ENCODE peak calls at places on chromosome 21, in six cellular contexts. L is AG08396, A is AG04450, X is NCI-H1436, B is DMS153, E is left ventricle myocardium superior. C is an unnamed sample.
A peak's percentile ranks its signal among the peaks of the same experiment; 100 is the strongest.

GRCh38 chr21:35730325-35730724 is 330.0 kb downstream of the SETD4 start:
- DNase-seq in E (no peak), L (no peak), B (no peak), A (no peak), X (no peak), C (no peak)

GRCh38 chr21:44637018-44637850 is at the start of gene KRTAP10-10:
- DNase-seq in B (no peak), X (no peak), E (no peak), L (no peak), A (no peak), C (no peak)

GRCh38 chr21:26115346-26115745 is 55.2 kb downstream of the APP start:
- DNase-seq in A (no peak), L (no peak), X (peak; percentile 85), E (no peak), B (peak; percentile 92), C (peak; percentile 17)

GRCh38 chr21:19713324-19713723 is 1284.9 kb upstream of the NCAM2 start:
- DNase-seq in A (no peak), E (no peak), X (no peak), B (no peak), L (no peak), C (no peak)

GRCh38 chr21:42463861-42464515 is 32.0 kb downstream of the RSPH1 start:
- DNase-seq in L (no peak), E (no peak), B (peak; percentile 94), A (peak; percentile 13), X (peak; percentile 75), C (peak; percentile 42)

GRCh38 chr21:38841472-38841871 is 35.7 kb downstream of the ETS2 start:
- DNase-seq in X (peak; percentile 5), A (no peak), L (no peak), E (no peak), B (no peak), C (no peak)

GRCh38 chr21:26836546-26836945 is 8.7 kb downstream of the ADAMTS1 start:
- DNase-seq in L (no peak), E (no peak), B (no peak), A (no peak), X (no peak), C (no peak)

GRCh38 chr21:27566521-27566920 is 599.6 kb upstream of the ADAMTS5 start:
- DNase-seq in A (no peak), B (no peak), X (no peak), E (no peak), L (no peak), C (no peak)

GRCh38 chr21:34345091-34345871 is 18.5 kb upstream of the KCNE2 start:
- DNase-seq in B (no peak), L (peak; percentile 32), A (no peak), X (no peak), E (peak; percentile 39), C (no peak)

GRCh38 chr21:26557106-26557505 is 16.0 kb downstream of the CYYR1 start:
- DNase-seq in B (no peak), X (no peak), L (no peak), A (no peak), E (no peak), C (peak; percentile 59)

GRCh38 chr21:46428987-46429710 is 29.5 kb upstream of the DIP2A start:
- DNase-seq in X (no peak), A (no peak), L (no peak), B (no peak), E (peak; percentile 23), C (no peak)

GRCh38 chr21:19767546-19767945 is 1230.7 kb upstream of the NCAM2 start:
- DNase-seq in X (no peak), B (no peak), L (no peak), A (no peak), E (no peak), C (no peak)

GRCh38 chr21:27225142-27225541 is 258.3 kb upstream of the ADAMTS5 start:
- DNase-seq in X (no peak), L (no peak), B (no peak), A (no peak), E (no peak), C (no peak)

GRCh38 chr21:41953831-41954653 is at the start of gene C2CD2:
- DNase-seq in L (peak; percentile 98), B (no peak), A (no peak), E (peak; percentile 85), X (peak; percentile 37), C (peak; percentile 73)

GRCh38 chr21:43832158-43832550 is 32.9 kb upstream of the AGPAT3 start:
- DNase-seq in E (no peak), A (no peak), L (no peak), B (no peak), X (no peak), C (no peak)

GRCh38 chr21:45590726-45591618 is 48.7 kb upstream of the SLC19A1 start:
- DNase-seq in B (no peak), L (no peak), A (no peak), E (peak; percentile 58), X (no peak), C (no peak)

GRCh38 chr21:45739218-45740087 is 95.9 kb downstream of the PCBP3 start:
- DNase-seq in A (no peak), B (no peak), L (no peak), E (no peak), X (no peak), C (no peak)

GRCh38 chr21:33821580-33822322 is 93.9 kb downstream of the ATP5PO start:
- DNase-seq in A (no peak), E (no peak), X (no peak), B (no peak), L (no peak), C (no peak)

GRCh38 chr21:44530903-44531605 is 8.9 kb downstream of the KRTAP10-1 start:
- DNase-seq in L (no peak), A (no peak), B (no peak), E (peak; percentile 13), X (no peak), C (no peak)

GRCh38 chr21:18060402-18060801 is 184.2 kb upstream of the CHODL start:
- DNase-seq in L (no peak), X (no peak), B (no peak), E (no peak), A (no peak), C (no peak)

GRCh38 chr21:43881918-43882317 is 16.9 kb downstream of the AGPAT3 start:
- DNase-seq in E (no peak), L (no peak), B (no peak), X (no peak), A (no peak), C (no peak)

GRCh38 chr21:15289896-15290841 is 225.4 kb upstream of the NRIP1 start:
- DNase-seq in E (peak; percentile 51), X (peak; percentile 69), A (no peak), L (no peak), B (peak; percentile 70), C (peak; percentile 83)

GRCh38 chr21:34570315-34570714 is 44.6 kb downstream of the RCAN1 start:
- DNase-seq in B (no peak), A (no peak), E (no peak), L (no peak), X (no peak), C (no peak)

GRCh38 chr21:25350056-25350455 is 257.2 kb downstream of the MRPL39 start:
- DNase-seq in E (no peak), X (no peak), L (peak; percentile 42), A (no peak), B (no peak), C (peak; percentile 19)

C was measured in SK-N-DZ.